ENCODE peak calls at places on chromosomes 7 and 10, in seven cellular contexts. J is progenitor cell of endocrine pancreas, N is AG04450, W is HFF-Myc, F is Peyer's patch, G is coronary artery, B is fibroblast of mammary gland. D is an unnamed sample.

GRCh38 chr10:132606536-132607316 is 69.1 kb downstream of the INPP5A start:
- DNase-seq in J (no peak), N (no peak), W (no peak), F (peak; percentile 49), G (peak; percentile 72), B (peak; percentile 42), D (no peak)

GRCh38 chr10:133327651-133328357 is 8.9 kb downstream of the CALY start:
- DNase-seq in J (no peak), N (no peak), W (no peak), F (no peak), G (no peak), B (peak; percentile 16), D (no peak)

GRCh38 chr7:112112822-112113255 is 93.4 kb downstream of the DOCK4 start:
- DNase-seq in J (no peak), N (peak; percentile 7), W (no peak), F (no peak), G (no peak), B (peak; percentile 89), D (no peak)

GRCh38 chr10:4557469-4557868 is 268.5 kb upstream of the AKR1E2 start:
- DNase-seq in J (no peak), N (no peak), W (no peak), F (no peak), G (no peak), B (no peak), D (no peak)

GRCh38 chr7:17301491-17302101 is 3.1 kb downstream of the AHR start:
- DNase-seq in J (no peak), N (no peak), W (no peak), F (peak; percentile 75), G (no peak), B (peak; percentile 60), D (no peak)

GRCh38 chr7:35906191-35906908 is 105.5 kb downstream of the SEPTIN7 start:
- DNase-seq in J (peak; percentile 44), N (peak; percentile 65), W (peak; percentile 73), F (peak; percentile 81), G (no peak), B (peak; percentile 83), D (no peak)

GRCh38 chr7:158672975-158673374 is 31.6 kb downstream of the NCAPG2 start:
- DNase-seq in J (no peak), N (no peak), W (no peak), F (no peak), G (no peak), B (peak; percentile 60), D (no peak)

GRCh38 chr7:151139071-151139521 is 28.4 kb downstream of the GBX1 start:
- DNase-seq in J (no peak), N (no peak), W (no peak), F (peak; percentile 38), G (no peak), B (no peak), D (no peak)

GRCh38 chr7:4797858-4798705 is 22.7 kb downstream of the AP5Z1 start:
- DNase-seq in J (peak; percentile 58), N (no peak), W (no peak), F (peak; percentile 64), G (no peak), B (peak; percentile 37), D (no peak)

GRCh38 chr7:111132833-111133232 is 41.9 kb downstream of the LRRN3 start:
- DNase-seq in J (no peak), N (no peak), W (no peak), F (no peak), G (no peak), B (peak; percentile 64), D (no peak)

GRCh38 chr7:114087674-114088539 is 169.1 kb upstream of the PPP1R3A start:
- DNase-seq in J (no peak), N (no peak), W (no peak), F (peak; percentile 53), G (no peak), B (peak; percentile 40), D (no peak)

GRCh38 chr7:98280296-98280695 is 1.2 kb upstream of the BRI3 start:
- DNase-seq in J (no peak), N (no peak), W (no peak), F (no peak), G (no peak), B (no peak), D (no peak)

GRCh38 chr7:100506356-100506930 is 22.7 kb downstream of the NYAP1 start:
- DNase-seq in J (no peak), N (no peak), W (no peak), F (no peak), G (no peak), B (no peak), D (no peak)

GRCh38 chr7:100152937-100153666 is 4.4 kb downstream of the LAMTOR4 start:
- DNase-seq in J (no peak), N (no peak), W (no peak), F (no peak), G (no peak), B (no peak), D (no peak)

GRCh38 chr7:27723086-27723485 is 16.9 kb upstream of the TAX1BP1 start:
- DNase-seq in J (no peak), N (no peak), W (no peak), F (no peak), G (no peak), B (no peak), D (no peak)

GRCh38 chr7:432933-433332 is 86.7 kb downstream of the PDGFA start:
- DNase-seq in J (no peak), N (no peak), W (no peak), F (no peak), G (no peak), B (no peak), D (no peak)

GRCh38 chr7:2452074-2452507 is 24.1 kb downstream of the GRIFIN start:
- DNase-seq in J (no peak), N (no peak), W (no peak), F (no peak), G (no peak), B (no peak), D (no peak)

GRCh38 chr10:2214035-2214434 is 476.7 kb upstream of the ADARB2 start:
- DNase-seq in J (no peak), N (no peak), W (no peak), F (no peak), G (no peak), B (no peak), D (no peak)

GRCh38 chr7:30463400-30464145 is 15.0 kb downstream of the NOD1 start:
- DNase-seq in J (no peak), N (no peak), W (no peak), F (no peak), G (no peak), B (no peak), D (no peak)

GRCh38 chr10:86347856-86348255 is 18.7 kb downstream of the GRID1 start:
- DNase-seq in J (no peak), N (no peak), W (no peak), F (no peak), G (no peak), B (no peak), D (no peak)

GRCh38 chr7:7190142-7190541 is 7.8 kb downstream of the C1GALT1 start:
- DNase-seq in J (no peak), N (no peak), W (no peak), F (no peak), G (no peak), B (peak; percentile 81), D (no peak)

GRCh38 chr10:125149278-125150047 is 10.9 kb downstream of the CTBP2 start:
- DNase-seq in J (no peak), N (no peak), W (no peak), F (peak; percentile 90), G (no peak), B (peak; percentile 87), D (no peak)

GRCh38 chr10:83542774-83543291 is 596.5 kb upstream of the GHITM start:
- DNase-seq in J (no peak), N (no peak), W (no peak), F (no peak), G (no peak), B (no peak), D (no peak)

DNA sequence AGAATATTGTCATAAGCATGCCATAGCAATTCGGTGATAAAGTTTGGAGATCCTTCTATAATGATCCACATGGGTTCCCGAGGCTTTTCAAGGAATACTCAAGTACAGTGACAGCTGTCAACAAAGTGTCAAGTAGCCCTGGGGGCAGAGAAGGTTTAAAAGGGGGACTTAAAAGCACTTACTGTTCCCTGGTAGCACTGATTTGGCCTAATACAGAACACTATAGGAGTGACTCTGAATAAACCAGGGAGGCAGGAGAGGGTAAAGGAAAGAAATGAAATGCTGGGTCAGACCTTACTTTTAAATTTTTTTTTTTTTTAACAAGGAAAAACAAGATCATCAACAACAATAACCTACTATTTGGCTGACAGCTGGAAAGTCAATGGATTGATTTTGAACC is 20.1 kb downstream of the CHCHD3 start:
- DNase-seq in J (no peak), N (no peak), W (no peak), F (no peak), G (no peak), B (no peak), D (no peak)
- TF ChIP-seq CTCF in J (no peak), N (no peak), W (no peak), F (no peak), G (no peak), B (no peak), D (no peak)

GRCh38 chr10:97355571-97355975 is 21.0 kb upstream of the FRAT2 start:
- DNase-seq in J (no peak), N (no peak), W (no peak), F (peak; percentile 54), G (no peak), B (peak; percentile 17), D (no peak)
- TF ChIP-seq CTCF in J (peak; percentile 57), N (peak; percentile 50), W (peak; percentile 26), F (no peak), G (no peak), B (peak; percentile 28), D (peak; percentile 42)

GRCh38 chr10:71700735-71701368 is 18.7 kb downstream of the C10orf105 start:
- DNase-seq in J (no peak), N (no peak), W (no peak), F (no peak), G (no peak), B (no peak), D (no peak)

GRCh38 chr10:71705582-71705981 is 14.0 kb downstream of the C10orf105 start:
- DNase-seq in J (no peak), N (no peak), W (no peak), F (no peak), G (no peak), B (no peak), D (no peak)

GRCh38 chr10:71704816-71705215 is 14.8 kb downstream of the C10orf105 start:
- DNase-seq in J (no peak), N (no peak), W (no peak), F (no peak), G (no peak), B (no peak), D (no peak)

GRCh38 chr10:71701733-71702132 is 17.8 kb downstream of the C10orf105 start:
- DNase-seq in J (no peak), N (no peak), W (no peak), F (no peak), G (no peak), B (no peak), D (no peak)

GRCh38 chr10:71703577-71703976 is 16.0 kb downstream of the C10orf105 start:
- DNase-seq in J (no peak), N (no peak), W (no peak), F (no peak), G (no peak), B (no peak), D (no peak)
- TF ChIP-seq CTCF in J (no peak), N (no peak), W (no peak), F (no peak), G (no peak), B (no peak), D (no peak)

DNA sequence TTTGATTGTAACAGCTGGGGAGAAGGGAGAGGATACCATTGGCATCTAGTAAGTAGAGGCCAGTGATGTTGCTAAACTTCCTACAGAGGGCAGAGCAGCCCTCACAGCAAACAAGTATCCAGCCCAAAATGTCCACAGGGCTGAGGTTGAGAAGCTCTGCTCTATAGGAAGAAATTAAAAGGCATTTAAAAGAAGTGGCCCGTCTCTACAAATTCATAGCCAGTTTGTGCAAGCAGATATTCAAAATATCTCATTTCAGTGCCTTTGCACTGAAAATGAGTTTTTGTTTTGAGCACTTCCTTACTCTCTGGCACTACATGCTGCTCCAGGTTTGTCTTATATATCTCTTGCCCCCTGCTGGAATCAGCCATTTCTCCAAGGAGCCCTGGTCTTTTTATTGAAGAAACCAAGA is 330.0 kb downstream of the BBS9 start:
- DNase-seq in J (no peak), N (peak; percentile 3), W (peak; percentile 3), F (no peak), G (no peak), B (peak; percentile 56), D (no peak)
- TF ChIP-seq CTCF in J (peak; percentile 60), N (peak; percentile 57), W (peak; percentile 54), F (no peak), G (peak; percentile 17), B (peak; percentile 53), D (peak; percentile 71)